ENCODE peak calls at places on chromosomes 6 and 20, in four cellular contexts. W is GM10248, G is brain pericyte, P is HFF-Myc. F is an unnamed sample.

GRCh38 chr20:40941023-40941655 is 87.5 kb upstream of the TOP1 start:
- DNase-seq in G (no peak), W (no peak), P (no peak), F (no peak)

GRCh38 chr6:106872044-106872443 is 102.5 kb downstream of the CD24 start:
- DNase-seq in P (no peak), W (no peak), G (no peak), F (no peak)

GRCh38 chr20:584375-585301 is 25.5 kb downstream of the TCF15 start:
- DNase-seq in P (no peak), W (no peak), G (no peak), F (no peak)

GRCh38 chr6:155958550-155958949 is 502.9 kb upstream of the NOX3 start:
- DNase-seq in P (no peak), W (no peak), G (no peak), F (no peak)

GRCh38 chr20:61490721-61491120 is 238.7 kb downstream of the CDH4 start:
- DNase-seq in G (no peak), P (no peak), W (no peak), F (no peak)

GRCh38 chr20:6501061-6501460 is 266.4 kb upstream of the BMP2 start:
- DNase-seq in W (no peak), P (peak), G (peak), F (no peak)

GRCh38 chr20:46607191-46607848 is 43.9 kb downstream of the SLC13A3 start:
- DNase-seq in G (no peak), W (no peak), P (no peak), F (no peak)

GRCh38 chr6:138795809-138796469 is at the start of gene ECT2L:
- DNase-seq in G (no peak), W (no peak), P (peak), F (peak)

GRCh38 chr20:51966296-51966971 is 164.1 kb upstream of the SALL4 start:
- DNase-seq in P (peak), W (peak), G (no peak), F (no peak)

GRCh38 chr6:25448965-25449538 is 169.9 kb downstream of the CARMIL1 start:
- DNase-seq in W (no peak), G (no peak), P (no peak), F (no peak)

GRCh38 chr6:112253505-112253841 is 894 bp downstream of the LAMA4 start:
- DNase-seq in G (no peak), P (no peak), W (no peak), F (no peak)

GRCh38 chr6:79269877-79270276 is 35.4 kb upstream of the HMGN3 start:
- DNase-seq in G (peak), P (peak), W (no peak), F (no peak)

GRCh38 chr6:106084106-106084963 is 1.8 kb upstream of the PRDM1 start:
- DNase-seq in W (peak), P (peak), G (no peak), F (no peak)

GRCh38 chr6:19312291-19312978 is 524.7 kb upstream of the ID4 start:
- DNase-seq in W (no peak), G (no peak), P (no peak), F (no peak)

GRCh38 chr6:122438975-122439374 is 32.6 kb downstream of the SERINC1 start:
- DNase-seq in G (no peak), P (no peak), W (no peak), F (no peak)

GRCh38 chr20:64155258-64156135 is 8.8 kb upstream of the MYT1 start:
- DNase-seq in G (no peak), P (no peak), W (no peak), F (no peak)

GRCh38 chr20:36932476-36933426 is 18.8 kb downstream of the SAMHD1 start:
- DNase-seq in P (no peak), W (no peak), G (no peak), F (no peak)

GRCh38 chr6:90000864-90001731 is 106.8 kb downstream of the GJA10 start:
- DNase-seq in G (no peak), P (no peak), W (no peak), F (no peak)

GRCh38 chr20:63162206-63162770 is 53.6 kb downstream of the YTHDF1 start:
- DNase-seq in W (no peak), P (no peak), G (no peak), F (no peak)

GRCh38 chr20:50762435-50763201 is 31.2 kb downstream of the PARD6B start:
- DNase-seq in W (no peak), P (no peak), G (no peak), F (no peak)